ENCODE peak calls at places on chromosome 15, in six cellular contexts. L is IMR-90, Z is stomach, W is endothelial cell, Q is epithelial cell of esophagus, H is MM.1S. K is an unnamed sample.

GRCh38 chr15:74302821-74303359 is 64.6 kb downstream of the CYP11A1 start:
- DNase-seq in L (no peak), Z (peak), W (peak), Q (peak), H (no peak), K (peak)

GRCh38 chr15:99427668-99428361 is 138.0 kb upstream of the MEF2A start:
- DNase-seq in L (no peak), Z (no peak), W (no peak), Q (no peak), H (no peak), K (no peak)

GRCh38 chr15:23866832-23867231 is 179.7 kb upstream of the NDN start:
- DNase-seq in L (no peak), Z (no peak), W (no peak), Q (no peak), H (peak), K (no peak)

GRCh38 chr15:50740955-50741354 is 24.6 kb downstream of the SPPL2A start:
- DNase-seq in L (no peak), Z (no peak), W (no peak), Q (no peak), H (no peak), K (no peak)

GRCh38 chr15:85625856-85626255 is 168.9 kb downstream of the KLHL25 start:
- DNase-seq in L (peak), Z (no peak), W (no peak), Q (peak), H (peak), K (no peak)

GRCh38 chr15:57566840-57567239 is 24.9 kb upstream of the MYZAP start:
- DNase-seq in L (no peak), Z (peak), W (no peak), Q (no peak), H (no peak), K (no peak)

GRCh38 chr15:63504247-63504978 is at the start of gene USP3:
- DNase-seq in L (peak), Z (peak), W (peak), Q (peak), H (peak), K (peak)

GRCh38 chr15:64692166-64692565 is 83.2 kb downstream of the RBPMS2 start:
- DNase-seq in L (no peak), Z (no peak), W (no peak), Q (no peak), H (no peak), K (no peak)

GRCh38 chr15:56383011-56383410 is 17.8 kb downstream of the TEX9 start:
- DNase-seq in L (no peak), Z (no peak), W (no peak), Q (peak), H (no peak), K (no peak)

GRCh38 chr15:28012231-28012630 is 86.9 kb downstream of the OCA2 start:
- DNase-seq in L (no peak), Z (no peak), W (no peak), Q (no peak), H (no peak), K (no peak)

GRCh38 chr15:48084759-48085420 is 35.9 kb upstream of the SLC24A5 start:
- DNase-seq in L (peak), Z (no peak), W (peak), Q (peak), H (peak), K (no peak)

GRCh38 chr15:31484986-31485385 is 158.4 kb downstream of the KLF13 start:
- DNase-seq in L (no peak), Z (peak), W (no peak), Q (no peak), H (no peak), K (no peak)

GRCh38 chr15:88775776-88776175 is 27.5 kb upstream of the ACAN start:
- DNase-seq in L (no peak), Z (no peak), W (no peak), Q (no peak), H (no peak), K (no peak)

GRCh38 chr15:52243697-52244555 is 51.7 kb downstream of the MYO5C start:
- DNase-seq in L (no peak), Z (no peak), W (no peak), Q (no peak), H (no peak), K (no peak)

GRCh38 chr15:62899090-62899493 is 143.5 kb upstream of the TPM1 start:
- DNase-seq in L (no peak), Z (no peak), W (no peak), Q (no peak), H (no peak), K (no peak)

GRCh38 chr15:84638103-84638502 is 16.0 kb downstream of the WDR73 start:
- DNase-seq in L (peak), Z (no peak), W (no peak), Q (peak), H (peak), K (no peak)

GRCh38 chr15:73989001-73989798 is 2.9 kb downstream of the STOML1 start:
- DNase-seq in L (peak), Z (no peak), W (no peak), Q (peak), H (no peak), K (no peak)

GRCh38 chr15:32030795-32031194 is 480 bp downstream of the CHRNA7 start:
- DNase-seq in L (no peak), Z (no peak), W (no peak), Q (no peak), H (peak), K (peak)

GRCh38 chr15:79595995-79596622 is 164.0 kb downstream of the MINAR1 start:
- DNase-seq in L (peak), Z (peak), W (peak), Q (peak), H (peak), K (peak)

GRCh38 chr15:55789066-55789660 is 46.2 kb upstream of the PRTG start:
- DNase-seq in L (no peak), Z (no peak), W (no peak), Q (peak), H (peak), K (no peak)

GRCh38 chr15:41870689-41871081 is 23.2 kb downstream of the SPTBN5 start:
- DNase-seq in L (peak), Z (no peak), W (no peak), Q (peak), H (no peak), K (no peak)

GRCh38 chr15:83092309-83092976 is 15.0 kb upstream of the TM6SF1 start:
- DNase-seq in L (peak), Z (peak), W (peak), Q (peak), H (no peak), K (no peak)

GRCh38 chr15:56339594-56339993 is 25.6 kb upstream of the TEX9 start:
- DNase-seq in L (no peak), Z (no peak), W (no peak), Q (peak), H (no peak), K (no peak)

GRCh38 chr15:51341366-51342248 is at the start of gene GLDN:
- DNase-seq in L (peak), Z (peak), W (peak), Q (peak), H (no peak), K (peak)

GRCh38 chr15:58469432-58470353 is 37.9 kb downstream of the LIPC start:
- DNase-seq in L (peak), Z (peak), W (no peak), Q (peak), H (no peak), K (no peak)

GRCh38 chr15:69114231-69114937 is 46.1 kb upstream of the GLCE start:
- DNase-seq in L (no peak), Z (no peak), W (no peak), Q (peak), H (no peak), K (no peak)

GRCh38 chr15:41780727-41781126 is 6.4 kb downstream of the MAPKBP1 start:
- DNase-seq in L (no peak), Z (no peak), W (no peak), Q (no peak), H (no peak), K (no peak)

GRCh38 chr15:78988361-78988911 is 43.6 kb upstream of the CTSH start:
- DNase-seq in L (peak), Z (peak), W (no peak), Q (peak), H (no peak), K (no peak)

GRCh38 chr15:62059818-62060115 is 480 bp downstream of the VPS13C start:
- DNase-seq in L (peak), Z (peak), W (no peak), Q (peak), H (peak), K (peak)

GRCh38 chr15:75151214-75152128 is 50.2 kb upstream of the C15orf39 start:
- DNase-seq in L (no peak), Z (no peak), W (no peak), Q (no peak), H (no peak), K (no peak)

GRCh38 chr15:95300958-95301357 is 1029.5 kb upstream of the NR2F2 start:
- DNase-seq in L (peak), Z (no peak), W (no peak), Q (peak), H (no peak), K (no peak)

GRCh38 chr15:97961067-97961954 is 808 bp downstream of the ARRDC4 start:
- DNase-seq in L (peak), Z (peak), W (peak), Q (peak), H (peak), K (no peak)

GRCh38 chr15:58247803-58248503 is 109.8 kb downstream of the AQP9 start:
- DNase-seq in L (peak), Z (peak), W (no peak), Q (no peak), H (no peak), K (no peak)

GRCh38 chr15:48996276-48996675 is 32.6 kb upstream of the SHC4 start:
- DNase-seq in L (peak), Z (no peak), W (no peak), Q (no peak), H (no peak), K (no peak)

GRCh38 chr15:85333132-85333831 is 47.1 kb upstream of the AKAP13 start:
- DNase-seq in L (peak), Z (no peak), W (no peak), Q (no peak), H (no peak), K (no peak)

GRCh38 chr15:68642491-68642845 is 63.7 kb downstream of the CORO2B start:
- DNase-seq in L (peak), Z (no peak), W (no peak), Q (peak), H (no peak), K (no peak)

GRCh38 chr15:57565326-57565725 is 26.4 kb upstream of the MYZAP start:
- DNase-seq in L (peak), Z (no peak), W (no peak), Q (peak), H (no peak), K (no peak)

GRCh38 chr15:36903922-36904479 is 196.3 kb downstream of the MEIS2 start:
- DNase-seq in L (no peak), Z (no peak), W (no peak), Q (peak), H (no peak), K (no peak)

DNA sequence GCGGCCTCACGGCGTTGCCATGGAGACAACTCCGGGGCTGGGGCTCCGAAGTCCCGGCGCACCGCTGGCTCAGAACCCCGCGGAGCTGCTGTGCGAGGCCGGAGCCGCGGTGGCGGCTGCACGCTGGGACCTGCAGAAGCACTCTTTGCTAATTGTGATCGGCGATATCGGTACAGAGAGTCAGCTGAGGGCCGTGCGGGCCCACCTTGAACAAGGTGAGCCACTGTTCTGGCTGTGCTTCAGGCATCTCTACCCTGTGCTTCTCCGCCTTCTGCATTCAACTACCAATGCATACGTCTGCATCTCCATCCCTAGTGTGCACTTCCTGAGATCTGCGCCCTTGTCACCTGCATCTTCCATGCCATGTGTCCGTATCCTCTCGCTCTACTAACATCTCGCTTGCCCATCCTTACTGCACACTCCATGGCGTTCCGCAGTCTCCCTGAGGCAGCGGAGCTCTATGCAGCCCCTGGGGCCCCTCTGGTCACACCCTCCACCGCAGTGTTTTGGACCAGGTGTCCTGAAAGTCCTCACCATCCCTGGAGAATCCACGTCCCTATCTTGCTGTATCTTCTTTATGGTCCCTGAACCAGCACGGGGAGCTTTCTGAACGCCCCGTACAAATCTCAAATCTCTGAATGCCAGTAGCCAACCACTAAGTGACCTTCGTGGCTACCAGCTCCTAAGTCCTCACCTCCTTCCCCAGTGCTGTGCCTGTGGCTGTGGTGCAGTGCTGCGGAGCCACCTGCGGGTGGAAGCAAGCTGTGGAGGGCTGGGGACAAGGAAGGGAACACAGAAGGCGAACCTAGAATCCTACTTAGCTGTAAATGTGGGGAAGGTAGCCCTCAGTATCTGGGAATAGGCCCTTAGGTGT is 6.2 kb upstream of the MAP1A start:
- DNase-seq in L (no peak), Z (no peak), W (peak), Q (peak), H (no peak), K (peak)
- TF ChIP-seq CTCF in L (peak), Z (peak), W (no peak), Q (peak), H (peak), K (peak)

GRCh38 chr15:44195151-44195740 is at the start of gene FRMD5:
- DNase-seq in L (peak), Z (peak), W (peak), Q (peak), H (peak), K (peak)
- TF ChIP-seq CTCF in L (peak), Z (peak), W (no peak), Q (peak), H (peak), K (peak)

GRCh38 chr15:101511717-101512116 is 22.2 kb upstream of the PCSK6 start:
- DNase-seq in L (no peak), Z (no peak), W (no peak), Q (no peak), H (no peak), K (no peak)

GRCh38 chr15:101506491-101506890 is 17.0 kb upstream of the PCSK6 start:
- DNase-seq in L (no peak), Z (no peak), W (no peak), Q (no peak), H (no peak), K (no peak)

GRCh38 chr15:101510212-101511197 is 21.0 kb upstream of the PCSK6 start:
- DNase-seq in L (no peak), Z (no peak), W (no peak), Q (no peak), H (no peak), K (no peak)

GRCh38 chr15:101505610-101506337 is 16.3 kb upstream of the PCSK6 start:
- DNase-seq in L (no peak), Z (no peak), W (no peak), Q (no peak), H (no peak), K (no peak)

GRCh38 chr15:101509279-101509678 is 19.8 kb upstream of the PCSK6 start:
- DNase-seq in L (no peak), Z (no peak), W (no peak), Q (no peak), H (no peak), K (no peak)
- TF ChIP-seq CTCF in L (no peak), Z (no peak), W (no peak), Q (no peak), H (no peak), K (no peak)

GRCh38 chr15:39443659-39444219 is 137.1 kb upstream of the THBS1 start:
- DNase-seq in L (no peak), Z (no peak), W (no peak), Q (no peak), H (no peak), K (no peak)

GRCh38 chr15:39447881-39448280 is 133.0 kb upstream of the THBS1 start:
- DNase-seq in L (no peak), Z (no peak), W (no peak), Q (no peak), H (no peak), K (no peak)

GRCh38 chr15:39442898-39443297 is 138.0 kb upstream of the THBS1 start:
- DNase-seq in L (no peak), Z (no peak), W (no peak), Q (no peak), H (no peak), K (no peak)

GRCh38 chr15:39447431-39447830 is 133.4 kb upstream of the THBS1 start:
- DNase-seq in L (no peak), Z (no peak), W (no peak), Q (no peak), H (no peak), K (no peak)

GRCh38 chr15:39444729-39445470 is 136.0 kb upstream of the THBS1 start:
- DNase-seq in L (no peak), Z (no peak), W (no peak), Q (no peak), H (no peak), K (no peak)
- TF ChIP-seq CTCF in L (no peak), Z (no peak), W (no peak), Q (no peak), H (no peak), K (no peak)

GRCh38 chr15:66620744-66621344 is 55.0 kb upstream of the LCTL start:
- DNase-seq in L (no peak), Z (no peak), W (no peak), Q (no peak), H (no peak), K (no peak)

GRCh38 chr15:66619152-66619903 is 53.5 kb upstream of the LCTL start:
- DNase-seq in L (peak), Z (peak), W (peak), Q (peak), H (peak), K (peak)

GRCh38 chr15:66622677-66623076 is 56.9 kb upstream of the LCTL start:
- DNase-seq in L (no peak), Z (no peak), W (no peak), Q (no peak), H (no peak), K (no peak)

GRCh38 chr15:66623801-66624453 is 58.1 kb upstream of the LCTL start:
- DNase-seq in L (no peak), Z (no peak), W (no peak), Q (no peak), H (no peak), K (no peak)

DNA sequence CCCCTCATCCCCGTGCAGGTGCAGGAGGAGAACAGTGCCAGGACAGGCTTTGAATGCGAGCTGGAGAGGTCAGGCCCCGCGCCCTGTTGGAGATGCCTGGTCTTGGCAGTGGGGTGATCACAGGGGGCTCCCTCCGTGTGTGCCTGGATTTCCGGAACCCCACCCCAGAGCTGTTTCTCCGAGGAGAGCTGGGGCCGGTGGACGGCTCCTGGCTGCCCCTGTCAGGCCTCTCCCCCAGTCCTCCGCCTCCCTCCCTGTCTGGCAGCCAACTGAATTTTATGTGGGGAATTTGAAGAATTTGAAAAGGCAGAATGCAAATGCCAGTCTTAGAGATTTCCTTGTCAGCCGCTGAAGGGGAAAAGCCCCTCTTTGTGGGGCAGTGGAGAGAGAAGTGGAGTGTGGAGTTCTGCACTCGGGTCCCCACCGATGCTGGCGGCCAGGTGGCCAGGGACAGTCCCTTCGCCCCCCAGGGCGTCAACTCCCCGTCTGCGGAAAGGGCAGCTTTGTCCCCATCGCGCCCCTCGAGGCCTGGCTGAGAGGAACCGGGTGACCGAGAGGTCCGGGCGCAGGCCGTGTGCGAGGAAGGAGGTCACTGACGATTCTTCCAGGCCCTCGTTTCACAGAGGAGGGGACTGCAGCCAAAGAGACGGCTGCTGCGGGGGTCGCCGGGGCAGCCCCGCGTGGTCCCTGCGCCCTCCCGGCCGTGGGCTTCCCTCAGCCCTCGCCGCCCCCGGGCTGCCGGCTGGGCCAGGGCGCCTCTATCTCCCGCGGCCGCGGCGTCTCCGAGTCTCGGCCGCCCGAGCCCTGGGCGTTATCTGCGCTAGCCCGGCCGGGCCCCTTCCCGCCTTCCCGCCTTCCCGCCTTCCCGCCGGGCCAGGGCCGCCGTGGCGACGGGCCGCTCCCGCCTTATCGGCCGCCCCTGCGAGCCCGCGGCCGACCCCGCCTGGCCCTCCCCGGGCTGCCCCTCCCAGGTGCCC is 56.0 kb upstream of the LCTL start:
- DNase-seq in L (no peak), Z (no peak), W (no peak), Q (no peak), H (no peak), K (peak)
- TF ChIP-seq CTCF in L (no peak), Z (no peak), W (no peak), Q (no peak), H (no peak), K (no peak)

GRCh38 chr15:34155859-34156258 is 54.0 kb downstream of the PGBD4 start:
- DNase-seq in L (no peak), Z (no peak), W (no peak), Q (no peak), H (no peak), K (no peak)

GRCh38 chr15:34161329-34161953 is 48.5 kb downstream of the KATNBL1 start:
- DNase-seq in L (peak), Z (no peak), W (no peak), Q (peak), H (no peak), K (no peak)

GRCh38 chr15:34154725-34155204 is 52.9 kb downstream of the PGBD4 start:
- DNase-seq in L (peak), Z (no peak), W (no peak), Q (peak), H (no peak), K (no peak)

GRCh38 chr15:34158355-34158754 is 51.5 kb downstream of the KATNBL1 start:
- DNase-seq in L (no peak), Z (no peak), W (no peak), Q (no peak), H (no peak), K (no peak)

DNA sequence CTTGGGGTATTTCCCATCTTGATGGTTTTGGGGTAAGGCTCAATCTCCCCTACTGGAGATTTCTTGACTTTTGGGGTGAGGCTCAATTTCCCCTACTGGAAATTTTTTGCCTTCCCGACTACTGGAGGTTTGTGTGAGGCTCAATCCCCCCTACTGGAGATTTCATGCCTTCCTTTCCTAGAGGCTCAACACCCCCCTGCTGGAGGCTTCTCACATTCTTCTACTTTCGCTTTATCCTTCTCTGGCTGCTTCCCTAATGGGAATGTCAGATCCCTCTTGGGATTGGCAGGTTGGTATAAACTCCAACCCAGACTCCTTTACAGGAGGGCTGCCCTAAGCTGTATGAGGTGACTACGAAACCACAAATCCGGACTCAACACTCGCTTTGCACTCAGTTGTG is 49.2 kb downstream of the KATNBL1 start:
- DNase-seq in L (no peak), Z (no peak), W (no peak), Q (no peak), H (no peak), K (no peak)
- TF ChIP-seq CTCF in L (no peak), Z (no peak), W (no peak), Q (no peak), H (no peak), K (no peak)